ENCODE peak calls at places on chromosomes 2 and 18, in nine cellular contexts. F is tibial nerve, I is cardiac muscle cell, X is endothelial cell of umbilical vein, L is esophagus muscularis mucosa, Q is heart left ventricle, E is A673, T is neural progenitor cell, H is astrocyte. A is an unnamed sample. For H3K4me1, the result is how much of the 10 kb centered on the place peaks cover.

GRCh38 chr18:13232060-13232917 is 13.7 kb downstream of the LDLRAD4 start:
- DNase-seq in T (no peak), L (no peak), E (no peak), X (no peak), H (no peak), Q (peak), I (peak), F (no peak), A (no peak)

GRCh38 chr18:68233043-68233442 is 481.9 kb downstream of the TMX3 start:
- DNase-seq in T (no peak), E (peak), Q (no peak), X (no peak), L (no peak), H (no peak), I (no peak), F (no peak), A (no peak)

GRCh38 chr2:191231995-191232394 is 13.2 kb upstream of the MYO1B start:
- DNase-seq in H (no peak), F (no peak), L (no peak), E (peak), X (no peak), I (peak), Q (no peak), T (peak), A (no peak)

GRCh38 chr2:128808462-128809255 is 490.0 kb upstream of the HS6ST1 start:
- DNase-seq in Q (no peak), H (peak), T (no peak), I (peak), L (peak), E (no peak), X (no peak), F (no peak), A (peak)

GRCh38 chr2:96913398-96914202 is 43.7 kb upstream of the SEMA4C start:
- DNase-seq in L (no peak), F (no peak), I (no peak), X (no peak), H (no peak), T (no peak), Q (peak), E (no peak), A (no peak)

GRCh38 chr2:46568212-46569009 is 89.0 kb downstream of the TMEM247 start:
- DNase-seq in F (no peak), H (peak), Q (no peak), X (no peak), L (no peak), E (no peak), I (no peak), T (no peak), A (no peak)

GRCh38 chr18:74951165-74951760 is 257.7 kb downstream of the PTGR3 start:
- DNase-seq in L (no peak), H (peak), Q (no peak), F (peak), I (peak), X (peak), E (no peak), T (no peak), A (peak)

GRCh38 chr18:75422341-75422910 is 5.1 kb downstream of the SMIM21 start:
- DNase-seq in L (no peak), X (no peak), Q (no peak), H (peak), I (peak), F (no peak), T (no peak), E (no peak), A (peak)

GRCh38 chr18:51522338-51522737 is 324.9 kb upstream of the MEX3C start:
- DNase-seq in X (no peak), I (no peak), L (peak), Q (no peak), T (no peak), H (no peak), F (no peak), E (no peak), A (no peak)

GRCh38 chr2:120758181-120759048 is 22.7 kb downstream of the GLI2 start:
- DNase-seq in L (no peak), Q (peak), I (peak), F (no peak), T (peak), X (no peak), H (peak), E (no peak), A (no peak)

GRCh38 chr2:218347172-218347571 is 9.5 kb upstream of the CATIP start:
- DNase-seq in Q (no peak), X (no peak), I (no peak), E (no peak), H (no peak), L (no peak), T (no peak), F (no peak), A (no peak)

GRCh38 chr18:13539050-13539449 is 187.3 kb downstream of the FAM210A start:
- DNase-seq in F (no peak), T (no peak), E (peak), L (no peak), H (no peak), X (no peak), Q (no peak), I (no peak), A (no peak)

GRCh38 chr2:154457291-154457690 is 241.2 kb upstream of the KCNJ3 start:
- DNase-seq in X (no peak), F (no peak), L (no peak), I (no peak), H (peak), Q (no peak), T (no peak), E (no peak), A (no peak)

GRCh38 chr2:159381574-159381973 is 95.1 kb upstream of the WDSUB1 start:
- DNase-seq in E (peak), H (no peak), X (no peak), F (no peak), T (no peak), L (no peak), I (no peak), Q (no peak), A (no peak)

GRCh38 chr2:131156452-131157149 is 51.5 kb downstream of the PLEKHB2 start:
- DNase-seq in H (no peak), T (no peak), I (no peak), F (no peak), Q (no peak), X (no peak), L (no peak), E (no peak), A (no peak)

GRCh38 chr2:44771510-44771909 is 170.0 kb upstream of the SIX3 start:
- DNase-seq in L (no peak), X (no peak), T (no peak), E (no peak), Q (no peak), H (no peak), I (no peak), F (no peak), A (no peak)

GRCh38 chr2:174263989-174264388 is 15.7 kb upstream of the OLA1 start:
- DNase-seq in L (no peak), Q (no peak), I (peak), E (no peak), H (peak), F (no peak), T (no peak), X (peak), A (peak)

GRCh38 chr18:10528439-10528838 is 2.6 kb downstream of the NAPG start:
- DNase-seq in Q (no peak), X (no peak), L (no peak), I (no peak), E (no peak), T (no peak), H (no peak), F (no peak), A (no peak)

GRCh38 chr18:10020176-10020575 is 106.4 kb downstream of the VAPA start:
- DNase-seq in X (no peak), T (no peak), L (no peak), I (peak), Q (no peak), E (peak), H (no peak), F (no peak), A (peak)

GRCh38 chr2:218017211-218018053 is 14.6 kb upstream of the TNS1 start:
- DNase-seq in E (no peak), T (no peak), X (no peak), Q (no peak), L (no peak), H (no peak), F (no peak), I (no peak), A (no peak)

GRCh38 chr18:46319793-46320192 is 215.6 kb downstream of the HAUS1 start:
- DNase-seq in E (no peak), I (peak), L (no peak), T (no peak), F (no peak), Q (no peak), H (peak), X (no peak), A (no peak)

GRCh38 chr18:71443726-71444480 is 1100.2 kb downstream of the CBLN2 start:
- DNase-seq in H (peak), T (no peak), X (no peak), F (no peak), L (no peak), E (no peak), Q (no peak), I (peak), A (peak)

GRCh38 chr2:10089565-10090183 is 9.5 kb upstream of the CYS1 start:
- DNase-seq in H (no peak), L (no peak), X (no peak), E (no peak), T (no peak), I (no peak), Q (no peak), F (no peak), A (no peak)
- H3K4me1 ChIP-seq in H (under half), L (under half), X (under half), E (under half), T (under half), I (under half), Q (under half), F (under half), A (under half)

GRCh38 chr2:54546518-54546917 is 90.4 kb downstream of the SPTBN1 start:
- DNase-seq in H (no peak), I (no peak), F (no peak), Q (no peak), L (no peak), E (no peak), X (peak), T (no peak), A (no peak)
- H3K4me1 ChIP-seq in H (under half), I (under half), F (half or more), Q (half or more), L (half or more), E (under half), X (under half), T (under half), A (under half)

DNA sequence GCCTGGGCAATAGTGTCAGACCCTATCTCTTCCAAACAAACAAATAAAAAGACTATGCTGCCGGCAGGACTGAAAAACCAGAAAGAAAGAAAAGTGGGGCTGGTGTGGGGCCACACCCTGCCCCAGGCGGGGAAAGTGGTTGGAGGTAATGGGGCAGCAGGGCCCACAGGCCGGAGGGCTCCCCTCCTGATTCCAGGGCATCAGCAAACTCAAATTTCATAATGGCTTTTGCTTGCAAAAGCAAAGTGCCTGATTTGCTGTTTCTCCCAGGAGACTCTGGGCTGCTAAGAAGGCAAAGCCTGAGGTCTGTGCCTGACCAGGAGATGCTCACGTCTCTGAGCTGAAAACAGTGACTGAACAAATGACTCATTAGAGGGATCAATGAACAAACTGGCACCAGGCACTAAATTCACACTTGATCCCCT is 121.9 kb downstream of the HDAC4 start:
- DNase-seq in T (no peak), F (no peak), X (no peak), Q (peak), H (peak), E (no peak), L (no peak), I (no peak), A (no peak)
- H3K4me1 ChIP-seq in T (under half), F (half or more), X (under half), Q (under half), H (under half), E (under half), L (half or more), I (under half), A (under half)

DNA sequence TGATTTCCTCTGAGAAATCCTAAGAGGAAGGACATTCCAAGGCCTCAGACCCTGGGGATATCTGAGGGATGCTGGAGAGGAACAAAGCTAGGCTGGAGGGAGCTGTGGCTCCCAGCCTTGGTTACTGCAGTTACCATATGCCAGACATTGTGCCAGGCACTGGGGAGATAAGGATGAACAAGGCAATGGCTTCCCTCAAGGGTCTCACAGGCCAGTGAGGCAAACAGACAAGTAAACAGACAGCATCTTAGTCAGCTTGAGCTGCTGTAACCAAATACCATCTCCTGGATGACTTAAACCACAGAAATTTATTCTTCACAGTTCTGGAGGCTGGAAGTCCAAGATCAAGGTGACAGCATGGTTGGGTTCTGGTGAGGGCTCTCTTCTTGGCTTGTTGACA is 91.8 kb downstream of the SKA1 start:
- DNase-seq in X (no peak), I (no peak), Q (no peak), T (no peak), H (no peak), E (no peak), L (no peak), F (no peak), A (no peak)
- H3K4me1 ChIP-seq in X (under half), I (under half), Q (under half), T (under half), H (under half), E (under half), L (under half), F (under half), A (under half)

DNA sequence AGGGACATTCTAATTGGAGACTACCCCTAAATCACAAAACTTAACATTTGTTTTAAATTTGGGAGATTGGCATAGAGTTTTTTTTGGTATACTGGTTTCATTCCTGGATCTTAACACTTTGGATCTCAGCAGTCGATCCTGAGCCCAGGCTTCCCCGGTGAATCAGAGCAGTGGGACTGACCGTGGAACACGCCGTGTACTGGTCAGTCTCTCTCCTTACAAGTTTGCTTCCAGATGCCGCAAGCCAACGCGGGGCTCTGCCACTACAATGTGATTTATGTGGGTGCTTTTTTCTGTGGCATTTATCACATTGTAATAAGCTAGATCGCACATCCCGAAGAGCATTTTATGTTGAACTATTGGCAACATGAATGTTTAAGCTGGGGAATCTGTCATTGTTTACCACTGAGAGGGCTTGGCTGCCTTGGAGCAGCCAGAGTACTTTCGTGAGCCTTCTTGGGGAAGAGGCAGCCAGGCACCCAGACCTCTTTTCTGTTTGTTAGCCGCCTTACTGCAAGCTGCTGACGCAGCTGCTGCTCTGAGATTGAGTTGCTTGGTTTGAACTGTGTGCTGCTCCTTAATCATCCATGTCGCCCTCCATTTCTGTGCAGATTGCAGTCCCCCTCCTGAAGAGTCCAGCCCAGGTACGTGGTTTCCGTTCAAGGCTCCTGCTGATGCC is 49.3 kb downstream of the COA5 start:
- DNase-seq in Q (no peak), H (no peak), F (no peak), I (no peak), E (no peak), T (no peak), X (no peak), L (no peak), A (no peak)
- H3K4me1 ChIP-seq in Q (half or more), H (under half), F (under half), I (under half), E (under half), T (under half), X (under half), L (under half), A (under half)

GRCh38 chr18:8717011-8717770 is 11.8 kb downstream of the MTCL1 start:
- DNase-seq in X (no peak), F (no peak), Q (no peak), L (no peak), T (peak), I (no peak), E (no peak), H (no peak), A (no peak)
- H3K4me1 ChIP-seq in X (under half), F (under half), Q (under half), L (under half), T (half or more), I (under half), E (under half), H (under half), A (under half)

GRCh38 chr2:240557808-240558207 is at the start of gene ANKMY1:
- DNase-seq in T (peak), Q (peak), F (no peak), H (peak), E (peak), I (peak), L (no peak), X (peak), A (peak)
- H3K4me1 ChIP-seq in T (under half), Q (half or more), F (half or more), H (under half), E (under half), I (under half), L (half or more), X (under half), A (under half)

DNA sequence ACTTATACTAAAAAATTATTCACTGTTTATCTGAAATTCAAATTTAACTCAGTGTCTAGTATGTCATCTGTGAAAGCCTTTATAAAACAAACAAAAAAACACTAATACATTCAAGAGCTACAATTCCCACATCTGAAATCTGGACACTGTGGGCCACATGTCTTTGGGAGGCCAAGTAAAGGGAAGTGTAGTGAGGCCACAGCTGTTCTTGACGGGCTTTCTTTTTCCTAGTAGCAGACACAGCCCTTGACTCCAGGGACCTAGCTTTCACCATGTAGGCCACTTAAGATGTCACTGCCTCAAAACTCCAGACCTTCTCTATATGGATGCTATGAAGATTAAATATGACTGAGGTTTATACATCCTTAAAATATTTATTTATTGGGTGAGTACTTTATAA is 91.1 kb downstream of the RBMS1 start:
- DNase-seq in E (no peak), X (no peak), I (no peak), T (no peak), F (no peak), L (no peak), H (no peak), Q (no peak), A (no peak)
- H3K4me1 ChIP-seq in E (half or more), X (half or more), I (under half), T (half or more), F (half or more), L (half or more), H (under half), Q (half or more), A (half or more)

GRCh38 chr2:138391956-138392355 is 109.6 kb upstream of the SPOPL start:
- DNase-seq in Q (no peak), H (peak), T (no peak), F (no peak), I (no peak), L (no peak), E (no peak), X (no peak), A (no peak)

GRCh38 chr2:138395565-138396306 is 105.8 kb upstream of the SPOPL start:
- DNase-seq in H (peak), I (peak), E (peak), F (no peak), Q (no peak), X (no peak), L (no peak), T (no peak), A (peak)

GRCh38 chr2:138396843-138397242 is 104.7 kb upstream of the SPOPL start:
- DNase-seq in F (no peak), E (no peak), H (no peak), Q (no peak), L (no peak), T (no peak), I (no peak), X (no peak), A (no peak)
- H3K4me1 ChIP-seq in F (under half), E (under half), H (under half), Q (under half), L (under half), T (under half), I (under half), X (under half), A (under half)

DNA sequence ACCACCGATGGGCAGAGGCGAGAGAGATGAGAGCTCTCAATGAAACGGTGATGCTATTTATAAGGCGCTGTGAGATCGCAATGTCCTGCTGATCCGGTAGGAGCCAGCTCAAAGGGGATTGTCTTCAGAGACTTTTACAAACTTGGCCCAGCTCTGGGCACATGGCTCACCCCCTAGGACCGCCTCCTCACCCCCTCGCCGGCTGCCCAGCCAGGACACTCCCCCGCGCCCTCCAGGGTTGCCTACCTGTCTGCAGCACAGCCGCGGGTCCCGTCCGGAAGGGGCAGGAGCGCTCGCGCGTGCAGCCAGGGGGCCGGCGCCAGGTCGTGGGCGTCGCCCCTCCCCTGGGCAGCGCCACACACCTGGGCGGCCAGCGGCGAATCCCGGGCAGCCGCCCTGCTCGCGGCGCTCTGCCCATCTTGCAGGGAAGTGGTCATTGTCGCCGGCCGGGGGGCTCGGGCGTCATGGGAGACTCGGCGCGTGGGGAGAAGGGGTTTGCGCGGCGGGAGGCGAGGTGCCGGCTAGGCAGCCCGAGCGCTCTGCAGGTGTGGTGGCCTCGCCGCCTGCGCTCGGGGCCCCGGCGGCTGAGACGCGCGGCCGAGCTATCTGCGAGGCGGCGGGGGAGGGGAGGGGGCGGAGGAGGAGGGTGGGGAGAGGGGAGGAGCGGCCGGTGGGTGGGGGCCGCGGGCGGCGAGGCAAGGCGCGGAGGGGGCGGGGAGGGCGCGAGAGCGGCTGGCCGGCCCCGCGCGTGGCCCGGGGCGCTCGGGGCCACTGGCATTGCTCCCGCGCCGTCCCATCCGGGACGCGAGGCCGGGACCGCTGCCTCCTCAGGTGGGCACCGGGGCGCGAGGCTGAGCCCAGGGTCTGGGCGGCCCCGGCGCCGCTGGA is at the start of gene GRB14:
- DNase-seq in Q (peak), H (no peak), F (no peak), E (peak), T (peak), I (peak), L (no peak), X (peak), A (peak)
- H3K4me1 ChIP-seq in Q (under half), H (under half), F (under half), E (under half), T (under half), I (under half), L (under half), X (under half), A (under half)